ENCODE peak calls at places on chromosome 7, in four cellular contexts. Z is K562, L is IMR-90, A is GM12878. K is an unnamed sample.

GRCh38 chr7:129298268-129298893 is 73.6 kb downstream of the AHCYL2 start:
- DNase-seq in Z (peak), L (peak), A (no peak), K (peak)

GRCh38 chr7:120919466-120919865 is 31.1 kb upstream of the ING3 start:
- DNase-seq in Z (no peak), L (peak), A (no peak), K (no peak)

GRCh38 chr7:46663025-46663424 is 742.0 kb upstream of the IGFBP3 start:
- DNase-seq in Z (no peak), L (no peak), A (no peak), K (no peak)

GRCh38 chr7:131521651-131522163 is 34.7 kb downstream of the PODXL start:
- DNase-seq in Z (no peak), L (no peak), A (no peak), K (peak)

GRCh38 chr7:36820527-36821170 is 96.4 kb upstream of the AOAH start:
- DNase-seq in Z (no peak), L (no peak), A (no peak), K (no peak)

GRCh38 chr7:151380199-151381082 is 29.4 kb downstream of the WDR86 start:
- DNase-seq in Z (no peak), L (no peak), A (no peak), K (no peak)

GRCh38 chr7:13803134-13803533 is 186.3 kb downstream of the ETV1 start:
- DNase-seq in Z (no peak), L (no peak), A (no peak), K (no peak)

GRCh38 chr7:47218378-47219176 is 363.3 kb downstream of the TNS3 start:
- DNase-seq in Z (peak), L (no peak), A (no peak), K (no peak)

GRCh38 chr7:97871659-97872024 is 566 bp downstream of the ASNS start:
- DNase-seq in Z (peak), L (no peak), A (peak), K (no peak)

GRCh38 chr7:44216521-44217030 is 15.8 kb downstream of the YKT6 start:
- DNase-seq in Z (no peak), L (no peak), A (no peak), K (no peak)

GRCh38 chr7:22821702-22822485 is 755 bp downstream of the TOMM7 start:
- DNase-seq in Z (no peak), L (no peak), A (no peak), K (no peak)

GRCh38 chr7:151402029-151402835 is 7.6 kb downstream of the WDR86 start:
- DNase-seq in Z (no peak), L (no peak), A (no peak), K (no peak)

GRCh38 chr7:13067036-13067435 is 379.6 kb downstream of the ARL4A start:
- DNase-seq in Z (peak), L (no peak), A (no peak), K (no peak)

GRCh38 chr7:51315393-51316261 is 982 bp downstream of the COBL start:
- DNase-seq in Z (no peak), L (no peak), A (no peak), K (peak)

GRCh38 chr7:22571776-22572175 is 71.8 kb upstream of the STEAP1B start:
- DNase-seq in Z (no peak), L (no peak), A (no peak), K (no peak)

GRCh38 chr7:112201421-112201820 is 4.8 kb downstream of the DOCK4 start:
- DNase-seq in Z (no peak), L (peak), A (no peak), K (no peak)

GRCh38 chr7:45594780-45595535 is 20.8 kb downstream of the ADCY1 start:
- DNase-seq in Z (no peak), L (no peak), A (no peak), K (no peak)

GRCh38 chr7:140058517-140058916 is 4.2 kb downstream of the PARP12 start:
- DNase-seq in Z (no peak), L (no peak), A (no peak), K (no peak)

GRCh38 chr7:140061607-140061930 is 1.2 kb downstream of the PARP12 start:
- DNase-seq in Z (no peak), L (no peak), A (no peak), K (no peak)

GRCh38 chr7:140060788-140061606 is 1.8 kb downstream of the PARP12 start:
- DNase-seq in Z (peak), L (peak), A (no peak), K (no peak)

GRCh38 chr7:140060243-140060630 is 2.5 kb downstream of the PARP12 start:
- DNase-seq in Z (peak), L (no peak), A (no peak), K (no peak)

DNA sequence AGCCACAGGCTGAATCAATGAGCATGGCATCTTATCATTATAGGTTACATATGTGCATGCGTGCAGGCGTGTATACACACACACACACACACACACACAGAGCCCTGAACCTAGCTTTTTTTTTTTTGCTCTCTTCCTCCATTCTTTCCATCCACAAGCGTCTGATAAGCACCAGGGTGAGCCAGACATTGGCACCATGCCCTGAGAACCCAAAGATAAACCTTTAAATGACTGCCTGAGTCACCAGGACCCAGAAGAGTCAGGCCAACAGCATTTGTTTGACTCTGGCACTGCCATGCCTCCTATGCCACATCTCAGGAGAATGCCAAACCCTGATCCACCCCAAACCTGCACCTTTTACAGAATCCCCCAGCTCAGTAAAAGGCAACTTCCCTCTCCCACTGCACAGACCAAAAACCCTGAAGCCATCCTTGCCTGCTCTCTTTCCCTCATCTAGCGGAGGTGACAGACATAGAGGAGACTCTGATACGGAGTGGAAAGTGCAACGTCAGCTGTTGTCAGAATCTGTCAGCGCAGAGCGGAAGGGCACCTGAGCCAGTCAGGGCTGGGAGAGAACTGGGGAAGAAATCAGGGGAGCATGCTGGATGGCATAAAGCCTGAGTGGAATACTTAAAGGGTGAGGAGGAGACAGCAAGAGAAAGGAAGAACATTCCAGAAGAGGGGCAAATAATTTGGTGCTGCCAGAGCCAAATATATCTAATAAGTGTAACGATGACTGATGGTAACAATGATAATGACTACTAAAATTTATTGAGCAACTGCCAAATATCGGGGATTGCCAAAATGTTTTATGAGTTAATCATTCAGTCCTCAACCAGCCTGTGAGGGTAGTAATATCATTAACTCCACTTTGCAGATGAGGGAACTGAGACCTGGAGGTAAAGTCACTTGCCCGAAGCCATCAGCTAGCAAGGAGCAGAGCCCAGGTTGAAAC is 3.2 kb downstream of the PARP12 start:
- DNase-seq in Z (peak), L (peak), A (no peak), K (peak)
- TF ChIP-seq CEBPB in Z (peak), L (no peak), A (no peak), K (no peak)

DNA sequence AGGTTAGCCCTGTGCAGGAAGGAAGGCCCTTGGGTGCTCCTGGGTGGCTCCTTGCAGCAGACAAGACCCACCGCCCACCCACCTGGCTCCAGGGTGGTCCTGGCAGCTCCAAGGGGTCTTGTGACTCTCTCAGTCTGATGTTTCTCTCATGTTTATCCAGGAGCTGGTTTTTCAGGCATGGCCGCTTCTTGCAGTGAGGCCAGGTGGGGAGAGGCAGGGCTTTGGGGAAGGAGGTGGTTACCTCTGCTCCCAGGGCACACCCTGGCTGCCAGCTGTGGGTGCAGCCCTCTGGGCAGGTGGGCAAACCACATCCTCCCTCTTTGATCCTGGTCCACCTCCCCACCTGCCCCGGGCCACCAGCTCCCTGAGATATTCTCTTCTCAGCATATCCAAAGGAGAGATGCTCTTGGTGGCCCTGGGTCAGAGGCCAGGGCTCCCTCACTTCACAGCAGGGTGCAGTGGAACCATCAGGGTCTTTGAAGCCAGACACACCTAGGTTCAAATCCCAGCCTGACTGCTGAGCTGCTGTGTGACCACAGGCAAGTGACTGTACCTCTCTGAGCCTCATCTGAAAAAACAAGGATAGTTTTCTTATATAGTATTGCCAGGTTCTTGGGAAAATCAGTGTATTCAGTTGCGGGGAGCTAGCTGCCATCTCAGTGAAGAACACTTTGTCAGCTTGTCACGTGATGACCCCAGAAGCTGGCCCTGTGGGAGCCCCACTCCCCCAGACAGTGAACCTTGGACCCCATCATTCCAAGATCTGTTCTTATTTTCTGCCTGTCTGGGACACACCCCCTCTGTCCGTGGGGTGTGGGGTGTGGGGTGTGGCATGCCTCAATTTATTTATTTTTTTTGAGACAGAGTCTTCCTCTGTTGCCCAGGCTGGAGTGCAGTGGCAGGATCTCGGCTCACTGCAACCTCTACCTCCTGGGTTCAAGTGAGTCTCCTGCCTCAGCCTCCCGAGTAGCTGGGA is 11.5 kb downstream of the GTF2IRD1 start:
- DNase-seq in Z (no peak), L (no peak), A (no peak), K (no peak)
- TF ChIP-seq RCOR1 in Z (no peak), L (no peak), A (no peak), K (no peak)

GRCh38 chr7:74087791-74088453 is 4.3 kb downstream of the LIMK1 start:
- DNase-seq in Z (no peak), L (no peak), A (no peak), K (no peak)

GRCh38 chr7:74092321-74092963 is 8.8 kb downstream of the LIMK1 start:
- DNase-seq in Z (no peak), L (no peak), A (no peak), K (no peak)

GRCh38 chr7:74093671-74094223 is 10.1 kb downstream of the LIMK1 start:
- DNase-seq in Z (no peak), L (no peak), A (no peak), K (no peak)

GRCh38 chr7:74094224-74095095 is 10.9 kb downstream of the LIMK1 start:
- DNase-seq in Z (peak), L (peak), A (peak), K (peak)

DNA sequence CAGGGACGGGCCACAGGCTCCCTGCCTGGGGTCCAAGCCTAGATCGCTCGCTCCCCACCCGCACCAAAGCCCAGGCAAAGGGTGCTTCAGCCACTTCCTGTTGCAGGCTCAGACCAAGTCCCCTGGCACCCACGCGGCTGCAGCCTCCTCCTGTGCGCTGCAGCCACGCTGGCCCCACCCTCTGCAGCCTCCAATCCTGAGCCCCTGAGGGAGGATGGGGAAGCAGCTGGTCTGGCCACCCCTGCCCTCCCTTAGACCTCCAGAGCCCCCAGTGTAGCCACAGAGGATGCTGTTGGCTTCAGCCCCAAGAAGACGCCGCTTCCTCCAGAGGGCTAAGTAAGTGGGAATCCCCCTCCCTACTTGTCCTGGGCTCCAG is 9.3 kb downstream of the LIMK1 start:
- DNase-seq in Z (no peak), L (peak), A (peak), K (no peak)
- TF ChIP-seq RFX5 in Z (no peak), L (no peak), A (no peak), K (no peak)

GRCh38 chr7:106683941-106684340 is 23.0 kb upstream of the CCDC71L start:
- DNase-seq in Z (no peak), L (no peak), A (no peak), K (no peak)

GRCh38 chr7:106678795-106679152 is 17.8 kb upstream of the CCDC71L start:
- DNase-seq in Z (no peak), L (no peak), A (no peak), K (no peak)

GRCh38 chr7:106681815-106682495 is 21.0 kb upstream of the CCDC71L start:
- DNase-seq in Z (no peak), L (peak), A (no peak), K (peak)

DNA sequence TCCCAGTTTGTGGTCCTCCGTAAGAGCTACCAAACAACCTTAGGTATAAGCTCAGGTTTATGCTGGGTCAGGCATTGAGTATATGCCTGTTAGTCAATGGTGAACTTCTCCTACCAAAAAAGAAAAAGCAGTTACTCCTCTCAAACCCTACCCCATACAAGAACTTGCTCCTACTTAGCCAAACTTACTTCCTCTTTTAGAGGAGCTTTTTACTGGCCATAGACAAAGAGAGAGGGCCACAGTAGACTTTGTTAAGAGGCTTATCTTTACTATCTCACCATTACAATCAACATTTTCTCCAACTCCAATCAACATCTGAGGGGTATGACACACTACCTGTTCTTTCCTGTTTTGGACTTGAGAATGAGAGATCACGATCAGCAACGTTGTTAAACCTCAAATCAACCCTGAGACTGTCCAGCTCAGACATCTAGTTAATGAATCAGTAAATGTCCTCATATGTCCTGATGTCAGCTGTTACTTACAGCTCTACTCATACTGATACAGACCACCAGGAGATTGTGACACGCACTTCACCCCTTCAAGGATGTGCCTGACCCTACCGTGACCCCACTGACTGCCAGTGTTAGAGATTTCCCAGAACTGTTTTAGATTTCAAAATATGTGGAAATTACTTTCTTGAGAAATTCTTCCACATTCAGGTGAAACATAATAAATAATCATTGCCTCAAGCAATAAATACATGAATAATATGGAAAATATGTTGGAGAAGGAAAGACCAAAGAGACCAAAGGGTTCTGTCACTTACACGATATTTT is 18.4 kb upstream of the CCDC71L start:
- DNase-seq in Z (peak), L (peak), A (no peak), K (no peak)
- TF ChIP-seq CEBPB in Z (peak), L (no peak), A (no peak), K (no peak)

GRCh38 chr7:107966701-107967100 is 36.3 kb downstream of the LAMB1 start:
- DNase-seq in Z (no peak), L (peak), A (no peak), K (no peak)
- TF ChIP-seq RCOR1 in Z (no peak), L (peak), A (no peak), K (no peak)

GRCh38 chr7:2613113-2613925 is 18.5 kb upstream of the TTYH3 start:
- DNase-seq in Z (no peak), L (no peak), A (no peak), K (no peak)

GRCh38 chr7:2616387-2616966 is 15.3 kb upstream of the TTYH3 start:
- DNase-seq in Z (no peak), L (no peak), A (no peak), K (no peak)

GRCh38 chr7:2612445-2613112 is 19.2 kb upstream of the TTYH3 start:
- DNase-seq in Z (peak), L (no peak), A (no peak), K (no peak)

GRCh38 chr7:2613926-2614613 is 17.7 kb upstream of the TTYH3 start:
- DNase-seq in Z (no peak), L (no peak), A (no peak), K (no peak)

DNA sequence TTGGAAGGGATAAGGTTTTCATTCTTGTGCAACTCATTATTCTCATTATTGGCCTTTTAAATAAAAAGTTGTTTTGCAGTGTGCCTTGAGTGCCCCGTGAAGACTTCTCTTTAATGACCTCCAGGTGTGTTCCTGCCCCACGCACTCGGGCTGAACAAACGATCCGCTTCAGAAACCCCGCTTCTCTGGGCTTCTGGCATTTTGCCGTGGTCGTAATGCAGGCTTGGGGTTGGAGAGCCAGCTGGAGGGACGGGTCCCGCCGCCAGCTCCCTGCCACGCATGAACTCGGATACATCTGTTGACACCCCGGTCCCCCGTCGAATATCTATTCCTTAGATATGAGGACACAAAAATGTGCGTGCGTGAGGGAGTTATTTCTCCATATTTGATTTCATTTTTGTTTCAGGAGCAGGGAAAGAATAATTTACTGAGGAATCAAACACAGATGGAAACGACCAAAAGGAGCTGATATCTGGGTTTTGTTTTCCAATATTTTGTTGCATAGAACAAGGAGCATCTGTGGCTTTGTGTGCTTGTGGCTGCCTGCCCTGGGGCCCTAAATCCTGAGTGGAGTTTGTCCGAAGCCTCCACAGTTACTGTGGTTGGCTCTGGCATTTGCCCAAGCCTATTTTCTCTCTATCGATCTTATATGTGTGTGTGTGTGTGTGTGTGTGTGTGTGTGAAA is 17.0 kb upstream of the TTYH3 start:
- DNase-seq in Z (no peak), L (no peak), A (no peak), K (no peak)
- TF ChIP-seq RFX5 in Z (no peak), L (no peak), A (no peak), K (no peak)

GRCh38 chr7:105978035-105978434 is 15.0 kb downstream of the CDHR3 start:
- DNase-seq in Z (no peak), L (no peak), A (no peak), K (no peak)
- TF ChIP-seq CEBPB in Z (no peak), L (no peak), A (no peak), K (no peak)

K was measured in A549.